ENCODE peak calls at places on chromosomes 5 and 9, in four cellular contexts. One of them, this sample, is unnamed.

GRCh38 chr9:19992556-19992955 is 203.7 kb upstream of the SLC24A2 start:
- DNase-seq in fibroblast of lung: peak
- DNase-seq in AG10803: peak
- DNase-seq in fibroblast of pulmonary artery: no peak
- DNase-seq in this sample: no peak

GRCh38 chr5:72178910-72179815 is 71.9 kb downstream of the MAP1B start:
- DNase-seq in fibroblast of lung: peak
- DNase-seq in AG10803: peak
- DNase-seq in fibroblast of pulmonary artery: peak
- DNase-seq in this sample: no peak

GRCh38 chr9:125847735-125848134 is 100.6 kb downstream of the PBX3 start:
- DNase-seq in fibroblast of lung: no peak
- DNase-seq in AG10803: no peak
- DNase-seq in fibroblast of pulmonary artery: no peak
- DNase-seq in this sample: no peak

GRCh38 chr9:6054280-6055099 is 39.1 kb upstream of the RANBP6 start:
- DNase-seq in fibroblast of lung: peak
- DNase-seq in AG10803: peak
- DNase-seq in fibroblast of pulmonary artery: peak
- DNase-seq in this sample: peak

GRCh38 chr9:76266649-76267627 is 127.3 kb downstream of the RFK start:
- DNase-seq in fibroblast of lung: no peak
- DNase-seq in AG10803: no peak
- DNase-seq in fibroblast of pulmonary artery: no peak
- DNase-seq in this sample: no peak

GRCh38 chr9:97564291-97565175 is 63.1 kb downstream of the TMOD1 start:
- DNase-seq in fibroblast of lung: peak
- DNase-seq in AG10803: peak
- DNase-seq in fibroblast of pulmonary artery: peak
- DNase-seq in this sample: no peak

GRCh38 chr9:80922544-80922943 is 766.8 kb downstream of the TLE1 start:
- DNase-seq in fibroblast of lung: no peak
- DNase-seq in AG10803: no peak
- DNase-seq in fibroblast of pulmonary artery: no peak
- DNase-seq in this sample: no peak

GRCh38 chr5:139481580-139482049 is 943 bp downstream of the STING1 start:
- DNase-seq in fibroblast of lung: peak
- DNase-seq in AG10803: peak
- DNase-seq in fibroblast of pulmonary artery: peak
- DNase-seq in this sample: no peak

GRCh38 chr5:79263-79662 is 12.7 kb upstream of the PLEKHG4B start:
- DNase-seq in fibroblast of lung: no peak
- DNase-seq in AG10803: no peak
- DNase-seq in fibroblast of pulmonary artery: no peak
- DNase-seq in this sample: no peak

GRCh38 chr5:57416246-57416996 is 66.2 kb downstream of the ACTBL2 start:
- DNase-seq in fibroblast of lung: peak
- DNase-seq in AG10803: peak
- DNase-seq in fibroblast of pulmonary artery: peak
- DNase-seq in this sample: no peak

GRCh38 chr5:176653401-176653800 is 6.1 kb downstream of the TSPAN17 start:
- DNase-seq in fibroblast of lung: no peak
- DNase-seq in AG10803: no peak
- DNase-seq in fibroblast of pulmonary artery: no peak
- DNase-seq in this sample: no peak

DNA sequence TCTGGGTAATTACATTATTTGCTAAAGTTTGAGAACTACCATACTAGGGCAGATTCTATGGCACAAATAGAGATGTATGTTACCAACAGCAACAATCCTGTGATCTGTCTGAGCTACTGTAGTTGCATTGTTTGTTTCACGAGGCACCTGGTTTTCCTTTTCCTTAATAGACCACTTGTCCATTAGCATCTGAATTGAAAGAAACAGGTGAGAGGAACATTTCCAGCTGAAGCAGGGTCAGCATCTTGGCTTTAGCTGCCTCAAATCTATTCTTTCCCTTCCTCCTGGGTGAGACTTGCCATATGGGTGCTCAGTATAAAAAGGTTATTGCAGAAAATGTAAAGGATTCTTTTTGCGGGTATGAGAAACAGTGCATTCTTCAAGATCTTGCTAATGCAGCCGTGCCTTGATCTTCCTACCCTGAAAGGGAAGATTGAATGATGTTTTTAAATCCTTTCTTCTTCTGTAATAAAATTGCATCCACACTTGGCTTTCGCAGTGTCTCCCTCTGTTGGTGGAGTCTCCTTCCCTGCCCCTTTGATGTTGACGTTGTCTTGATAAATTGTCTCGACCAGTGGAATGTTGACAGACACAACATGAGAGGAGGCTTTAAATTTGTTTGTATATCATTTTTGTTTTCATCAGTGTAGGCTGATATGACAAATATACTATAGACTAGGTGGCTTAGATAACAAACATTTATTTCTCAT is 118.0 kb upstream of the BRINP1 start:
- DNase-seq in fibroblast of lung: no peak
- DNase-seq in AG10803: no peak
- DNase-seq in fibroblast of pulmonary artery: no peak
- DNase-seq in this sample: no peak
- TF ChIP-seq CTCF in fibroblast of lung: no peak
- TF ChIP-seq CTCF in AG10803: no peak
- TF ChIP-seq CTCF in fibroblast of pulmonary artery: no peak
- TF ChIP-seq CTCF in this sample: no peak

GRCh38 chr5:113917997-113918396 is 404.5 kb downstream of the YTHDC2 start:
- DNase-seq in fibroblast of lung: no peak
- DNase-seq in AG10803: no peak
- DNase-seq in fibroblast of pulmonary artery: no peak
- DNase-seq in this sample: no peak
- TF ChIP-seq CTCF in fibroblast of lung: no peak
- TF ChIP-seq CTCF in AG10803: no peak
- TF ChIP-seq CTCF in fibroblast of pulmonary artery: no peak
- TF ChIP-seq CTCF in this sample: no peak

GRCh38 chr5:53825016-53825415 is 264.6 kb downstream of the NDUFS4 start:
- DNase-seq in fibroblast of lung: no peak
- DNase-seq in AG10803: no peak
- DNase-seq in fibroblast of pulmonary artery: no peak
- DNase-seq in this sample: no peak
- TF ChIP-seq CTCF in fibroblast of lung: no peak
- TF ChIP-seq CTCF in AG10803: no peak
- TF ChIP-seq CTCF in fibroblast of pulmonary artery: no peak
- TF ChIP-seq CTCF in this sample: no peak

DNA sequence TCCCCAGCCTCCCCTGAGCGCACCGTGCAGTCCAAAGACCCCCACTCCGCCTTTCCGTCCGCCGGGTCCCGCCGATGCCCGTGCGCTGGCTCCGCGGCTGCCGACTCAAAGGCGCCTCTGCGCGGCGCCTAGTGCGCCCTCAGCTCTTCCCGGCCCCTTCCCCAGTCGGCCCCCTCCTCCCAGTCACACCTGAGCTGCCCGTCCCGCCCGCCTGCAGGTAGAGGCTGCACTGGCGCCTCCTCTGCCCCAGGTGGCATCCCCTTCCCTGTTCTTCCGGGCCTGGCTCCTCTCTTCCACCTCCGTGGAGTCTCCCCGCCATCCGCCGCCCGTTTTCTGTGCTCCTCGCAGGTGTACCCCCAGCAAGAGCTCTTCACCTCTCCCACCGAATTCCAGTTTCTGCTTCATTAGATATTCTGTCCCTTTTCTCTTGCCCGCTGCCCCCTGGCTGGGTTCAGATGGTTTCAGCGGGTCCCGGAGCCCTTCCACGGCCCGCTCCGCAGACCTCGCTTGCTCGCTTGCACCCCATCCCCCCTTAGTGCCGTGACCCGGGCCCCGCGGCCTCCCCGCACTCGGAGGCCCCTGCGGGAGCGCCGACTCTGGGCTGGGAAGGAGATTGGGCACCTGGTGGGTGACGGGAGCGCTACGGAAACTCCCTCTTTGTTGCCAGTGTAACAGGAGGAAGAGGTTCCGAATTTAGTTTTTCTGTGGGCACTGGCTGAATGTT is 707 bp downstream of the SLC44A1 start:
- DNase-seq in fibroblast of lung: no peak
- DNase-seq in AG10803: peak
- DNase-seq in fibroblast of pulmonary artery: peak
- DNase-seq in this sample: peak
- TF ChIP-seq CTCF in fibroblast of lung: no peak
- TF ChIP-seq CTCF in AG10803: no peak
- TF ChIP-seq CTCF in fibroblast of pulmonary artery: no peak
- TF ChIP-seq CTCF in this sample: peak

DNA sequence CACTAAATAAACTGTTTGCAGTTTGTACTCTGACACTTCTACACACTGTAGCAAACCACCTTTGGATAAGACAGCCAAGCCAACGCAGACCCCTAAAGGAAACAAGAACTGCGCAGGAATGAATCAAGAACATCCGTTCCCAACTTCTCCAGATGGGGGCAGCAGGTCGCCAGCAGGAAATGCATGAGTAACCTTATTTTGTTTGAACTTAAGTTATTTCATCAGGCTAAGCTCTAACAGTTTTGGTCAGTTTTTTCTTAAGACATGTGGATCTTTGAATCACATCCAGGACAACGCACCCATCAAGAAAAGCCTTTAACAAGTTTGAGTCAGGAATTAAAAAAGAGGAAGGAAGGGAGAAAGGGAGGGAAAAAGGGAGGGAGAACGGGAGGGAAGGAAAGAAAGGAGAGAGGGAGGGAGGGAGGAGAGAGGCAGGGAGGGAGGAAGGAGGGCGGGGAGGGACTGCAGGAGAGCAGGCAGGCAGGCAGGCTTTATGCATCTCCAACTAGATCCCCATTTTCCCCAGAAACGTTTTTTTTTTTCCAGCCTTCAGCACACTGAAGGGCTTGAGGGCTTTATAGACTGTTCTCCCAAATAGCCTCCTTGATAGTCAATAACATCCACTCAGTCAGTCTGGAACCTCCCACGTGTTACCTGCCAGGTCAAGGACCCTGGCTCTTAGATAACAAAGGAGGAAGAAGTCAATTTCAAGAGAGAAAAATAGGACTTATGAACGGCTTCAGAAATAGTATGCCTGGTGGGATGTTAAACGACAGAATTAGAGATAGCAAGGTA is 22.2 kb downstream of the BHMT start:
- DNase-seq in fibroblast of lung: peak
- DNase-seq in AG10803: peak
- DNase-seq in fibroblast of pulmonary artery: peak
- DNase-seq in this sample: no peak
- TF ChIP-seq CTCF in fibroblast of lung: peak
- TF ChIP-seq CTCF in AG10803: peak
- TF ChIP-seq CTCF in fibroblast of pulmonary artery: peak
- TF ChIP-seq CTCF in this sample: peak

DNA sequence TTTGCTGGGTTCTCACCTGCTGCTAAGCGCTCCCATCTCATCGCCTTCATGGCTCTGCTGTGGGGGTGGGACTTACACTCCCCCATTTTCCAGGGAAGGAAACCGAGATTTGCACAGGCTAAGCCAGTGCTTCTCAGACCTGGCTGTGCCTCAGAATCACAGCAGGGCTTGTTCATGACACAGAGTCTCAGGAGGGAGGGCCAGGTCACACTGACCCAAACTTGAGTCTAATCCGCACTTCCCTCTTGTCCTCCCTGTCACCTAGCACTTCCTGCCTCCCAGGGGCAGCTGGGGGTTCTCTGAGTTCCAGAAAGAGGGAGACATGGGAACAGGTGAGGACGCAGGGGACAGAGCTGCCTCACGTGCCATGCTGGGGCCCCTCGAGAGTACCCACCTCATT is 15.6 kb upstream of the IER5L start:
- DNase-seq in fibroblast of lung: no peak
- DNase-seq in AG10803: no peak
- DNase-seq in fibroblast of pulmonary artery: no peak
- DNase-seq in this sample: no peak
- TF ChIP-seq CTCF in fibroblast of lung: no peak
- TF ChIP-seq CTCF in AG10803: no peak
- TF ChIP-seq CTCF in fibroblast of pulmonary artery: no peak
- TF ChIP-seq CTCF in this sample: no peak

DNA sequence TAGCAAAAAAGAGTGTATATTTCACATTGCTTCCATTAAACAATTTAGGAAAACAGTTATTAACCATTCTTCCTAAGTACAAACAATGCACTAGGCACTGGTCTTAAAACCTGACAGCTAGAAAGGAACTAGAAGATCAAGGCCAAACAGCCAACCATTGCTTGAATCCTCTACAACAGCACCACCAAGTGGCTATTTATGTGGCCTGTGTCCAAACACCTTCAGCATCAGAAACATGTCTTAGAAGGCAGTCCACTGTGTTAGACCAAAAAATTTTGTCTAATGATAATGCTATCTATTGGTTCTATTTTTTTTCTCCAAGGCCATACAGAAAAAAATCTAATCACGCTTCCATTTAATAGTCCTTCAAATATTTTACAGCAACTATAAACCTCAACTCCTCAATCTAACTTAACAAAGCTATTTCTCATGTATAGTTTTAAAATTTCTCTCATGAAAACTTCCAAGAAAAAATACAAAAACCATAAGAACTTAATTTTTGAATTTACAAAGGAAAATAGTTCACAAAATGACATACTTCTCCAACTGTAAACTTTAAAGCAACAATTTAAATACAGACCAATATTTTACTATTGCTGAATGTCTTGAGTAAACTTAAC is 36.1 kb downstream of the CAAP1 start:
- DNase-seq in fibroblast of lung: peak
- DNase-seq in AG10803: peak
- DNase-seq in fibroblast of pulmonary artery: peak
- DNase-seq in this sample: no peak
- TF ChIP-seq CTCF in fibroblast of lung: peak
- TF ChIP-seq CTCF in AG10803: peak
- TF ChIP-seq CTCF in fibroblast of pulmonary artery: peak
- TF ChIP-seq CTCF in this sample: no peak

GRCh38 chr9:35074141-35074540 is 1.7 kb upstream of the VCP start:
- DNase-seq in fibroblast of lung: no peak
- DNase-seq in AG10803: no peak
- DNase-seq in fibroblast of pulmonary artery: no peak
- DNase-seq in this sample: no peak

GRCh38 chr9:35070823-35071813 is 1.3 kb downstream of the VCP start:
- DNase-seq in fibroblast of lung: no peak
- DNase-seq in AG10803: peak
- DNase-seq in fibroblast of pulmonary artery: peak
- DNase-seq in this sample: no peak

GRCh38 chr9:35073276-35073607 is 817 bp upstream of the VCP start:
- DNase-seq in fibroblast of lung: no peak
- DNase-seq in AG10803: no peak
- DNase-seq in fibroblast of pulmonary artery: no peak
- DNase-seq in this sample: no peak

GRCh38 chr9:35071814-35072460 is 488 bp downstream of the VCP start:
- DNase-seq in fibroblast of lung: peak
- DNase-seq in AG10803: peak
- DNase-seq in fibroblast of pulmonary artery: peak
- DNase-seq in this sample: peak

GRCh38 chr9:35072461-35073275 is at the start of gene VCP:
- DNase-seq in fibroblast of lung: peak
- DNase-seq in AG10803: peak
- DNase-seq in fibroblast of pulmonary artery: peak
- DNase-seq in this sample: peak
- TF ChIP-seq CTCF in fibroblast of lung: no peak
- TF ChIP-seq CTCF in AG10803: no peak
- TF ChIP-seq CTCF in fibroblast of pulmonary artery: no peak
- TF ChIP-seq CTCF in this sample: no peak

This sample was measured in mesothelial cell of epicardium.